ENCODE peak calls at places on chromosomes 1 and 21, in eight cellular contexts. I is OCI-LY7, U is astrocyte of the cerebellum, F is cardiac fibroblast, Q is brain microvascular endothelial cell, L is hepatocyte, W is K562, N is heart right ventricle. K is an unnamed sample.

GRCh38 chr1:38512789-38513188 is 346.8 kb downstream of the RRAGC start:
- DNase-seq in I (no peak), U (no peak), F (no peak), Q (no peak), L (no peak), W (no peak), N (no peak), K (no peak)

GRCh38 chr1:212825798-212826452 is 21.5 kb downstream of the SPATA45 start:
- DNase-seq in I (no peak), U (no peak), F (no peak), Q (no peak), L (peak; percentile 75), W (no peak), N (no peak), K (no peak)

GRCh38 chr21:33856893-33857527 is 58.6 kb downstream of the ATP5PO start:
- DNase-seq in I (no peak), U (no peak), F (no peak), Q (no peak), L (no peak), W (peak; percentile 30), N (no peak), K (no peak)

GRCh38 chr1:189708674-189709073 is 769.0 kb downstream of the BRINP3 start:
- DNase-seq in I (no peak), U (no peak), F (peak; percentile 12), Q (no peak), L (peak; percentile 16), W (no peak), N (no peak), K (no peak)

GRCh38 chr1:104765115-104765514 is 1015.4 kb downstream of the AMY1C start:
- DNase-seq in I (no peak), U (no peak), F (no peak), Q (peak; percentile 61), L (peak; percentile 14), W (no peak), N (no peak), K (no peak)

GRCh38 chr1:14866841-14867626 is 268.5 kb downstream of the KAZN start:
- DNase-seq in I (peak; percentile 22), U (no peak), F (no peak), Q (no peak), L (no peak), W (no peak), N (no peak), K (no peak)

GRCh38 chr1:162736633-162737067 is 53.9 kb upstream of the HSD17B7 start:
- DNase-seq in I (no peak), U (no peak), F (no peak), Q (no peak), L (no peak), W (no peak), N (no peak), K (peak; percentile 32)

GRCh38 chr1:207079706-207080246 is 8.9 kb upstream of the C4BPB start:
- DNase-seq in I (no peak), U (no peak), F (no peak), Q (no peak), L (no peak), W (peak; percentile 48), N (no peak), K (no peak)

GRCh38 chr1:174789399-174789798 is 210.3 kb upstream of the CACYBP start:
- DNase-seq in I (no peak), U (peak; percentile 90), F (peak; percentile 39), Q (peak; percentile 86), L (no peak), W (peak; percentile 20), N (no peak), K (peak; percentile 40)

GRCh38 chr1:54332781-54333585 is 73.2 kb downstream of the SSBP3 start:
- DNase-seq in I (no peak), U (no peak), F (peak; percentile 29), Q (no peak), L (no peak), W (no peak), N (peak; percentile 54), K (no peak)

GRCh38 chr1:209064850-209065249 is 518.7 kb upstream of the CAMK1G start:
- DNase-seq in I (no peak), U (no peak), F (no peak), Q (no peak), L (no peak), W (no peak), N (no peak), K (no peak)

GRCh38 chr21:33991091-33991490 is 75.5 kb upstream of the ATP5PO start:
- DNase-seq in I (no peak), U (no peak), F (no peak), Q (no peak), L (no peak), W (no peak), N (no peak), K (no peak)

GRCh38 chr1:239987103-239987745 is 104.5 kb upstream of the FMN2 start:
- DNase-seq in I (peak; percentile 35), U (peak; percentile 26), F (peak; percentile 60), Q (peak; percentile 67), L (peak; percentile 72), W (peak; percentile 55), N (no peak), K (no peak)

GRCh38 chr1:196467230-196467629 is 141.0 kb downstream of the KCNT2 start:
- DNase-seq in I (no peak), U (no peak), F (no peak), Q (no peak), L (no peak), W (no peak), N (no peak), K (no peak)

GRCh38 chr1:63797056-63797726 is 23.4 kb downstream of the ROR1 start:
- DNase-seq in I (no peak), U (no peak), F (no peak), Q (no peak), L (no peak), W (no peak), N (no peak), K (no peak)

GRCh38 chr1:3161130-3161840 is 92.3 kb downstream of the PRDM16 start:
- DNase-seq in I (no peak), U (no peak), F (no peak), Q (no peak), L (no peak), W (no peak), N (no peak), K (no peak)

GRCh38 chr1:51768971-51769601 is 109.4 kb downstream of the NRDC start:
- DNase-seq in I (peak; percentile 73), U (peak; percentile 53), F (peak; percentile 86), Q (peak; percentile 51), L (peak; percentile 73), W (peak; percentile 73), N (no peak), K (no peak)

GRCh38 chr1:33790577-33790976 is 73.3 kb upstream of the HMGB4 start:
- DNase-seq in I (no peak), U (no peak), F (no peak), Q (no peak), L (no peak), W (no peak), N (no peak), K (no peak)
- H3K4me3 ChIP-seq in I (no peak overlapping the region), U (no peak overlapping the region), F (no peak overlapping the region), Q (no peak overlapping the region), L (no peak overlapping the region), W (no peak overlapping the region), N (no peak overlapping the region), K (no peak overlapping the region)

DNA sequence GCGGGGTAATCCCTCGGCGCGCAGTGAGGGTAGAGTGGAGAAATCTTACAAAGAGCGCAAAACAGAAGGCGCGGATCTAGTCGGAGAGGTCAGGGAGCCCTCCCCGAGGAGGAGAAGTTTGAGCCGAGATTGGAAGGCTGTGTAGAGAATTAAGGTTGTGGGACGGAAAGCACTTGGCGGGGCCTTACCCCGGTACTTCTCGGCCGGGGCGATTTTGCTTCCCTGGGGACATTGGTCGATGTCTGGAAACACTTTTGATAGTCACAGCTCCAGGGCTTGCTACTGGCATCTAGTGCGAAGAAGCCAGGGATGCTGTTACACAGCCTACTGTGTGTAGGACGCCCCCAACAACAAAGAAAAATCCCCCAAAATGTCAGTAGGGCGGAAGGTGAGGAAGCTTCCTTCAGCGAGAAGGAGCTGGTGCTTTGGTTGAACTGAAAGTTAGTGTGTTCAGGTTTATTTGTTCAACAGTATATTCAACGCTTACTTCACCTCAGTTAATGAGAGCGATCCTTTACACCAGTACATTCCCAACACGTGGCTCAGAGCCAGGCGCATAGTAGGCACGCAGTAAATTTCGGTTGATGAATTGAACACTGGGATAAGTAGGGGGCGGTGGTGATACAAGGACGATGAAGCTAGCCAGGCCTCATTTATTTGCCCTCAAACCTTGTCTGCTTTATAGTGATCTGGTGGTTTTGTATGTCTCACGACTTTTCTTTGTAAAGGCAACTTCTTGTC is 814 bp downstream of the CEP85 start:
- DNase-seq in I (peak; percentile 31), U (no peak), F (peak; percentile 28), Q (peak; percentile 15), L (peak; percentile 47), W (peak; percentile 79), N (no peak), K (no peak)
- TF ChIP-seq CTCF in I (peak; percentile 60), U (peak; percentile 3), F (no peak), Q (peak; percentile 30), L (no peak), W (peak; percentile 45), N (no peak), K (peak; percentile 24)

DNA sequence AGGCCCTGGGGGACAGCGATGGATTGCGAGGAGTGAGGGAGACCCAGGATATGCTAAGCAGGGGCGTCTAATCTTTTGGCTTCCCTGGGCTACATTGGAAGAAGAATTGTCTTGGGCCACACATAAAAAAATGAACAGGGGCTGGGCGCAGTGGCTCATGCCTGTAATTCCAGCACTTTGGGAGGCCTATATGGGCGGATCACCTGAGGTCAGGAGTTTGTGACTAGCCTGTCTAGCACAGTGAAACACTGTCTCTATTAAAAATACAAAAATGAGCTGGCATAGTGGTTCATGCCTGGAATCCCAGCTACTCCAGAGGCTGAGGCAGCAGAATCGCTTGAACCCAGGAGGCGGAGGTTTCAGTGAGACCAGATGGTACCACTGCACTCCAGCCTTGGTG is 10.8 kb upstream of the PRAMEF12 start:
- DNase-seq in I (no peak), U (no peak), F (no peak), Q (no peak), L (no peak), W (no peak), N (no peak), K (no peak)
- H3K4me3 ChIP-seq in I (no peak overlapping the region), U (no peak overlapping the region), F (no peak overlapping the region), Q (no peak overlapping the region), L (no peak overlapping the region), W (no peak overlapping the region), N (no peak overlapping the region), K (no peak overlapping the region)

GRCh38 chr1:171826973-171827372 is 14.3 kb upstream of the DNM3 start:
- DNase-seq in I (no peak), U (no peak), F (no peak), Q (no peak), L (no peak), W (no peak), N (no peak), K (no peak)
- TF ChIP-seq CTCF in I (no peak), U (no peak), F (no peak), Q (no peak), L (no peak), W (no peak), N (no peak), K (no peak)